ENCODE peak calls at places on chromosome 18, in eight cellular contexts. V is skeletal muscle cell, P is pancreas, B is esophagus squamous epithelium, M is GM23338, O is iPS DF 6.9, Z is hepatocyte, D is tibial artery. C is an unnamed sample.

GRCh38 chr18:37341016-37341415 is 224.6 kb downstream of the CELF4 start:
- DNase-seq in M (no peak), D (no peak), B (no peak), P (no peak), Z (no peak), O (no peak), V (no peak), C (no peak)

GRCh38 chr18:79606621-79607331 is 72.8 kb upstream of the CTDP1 start:
- DNase-seq in D (peak; percentile 52), V (no peak), P (peak; percentile 12), O (no peak), M (no peak), B (no peak), Z (no peak), C (no peak)

GRCh38 chr18:24429188-24429587 is 2.7 kb downstream of the IMPACT start:
- DNase-seq in P (no peak), B (no peak), M (no peak), O (no peak), Z (no peak), D (no peak), V (no peak), C (no peak)

GRCh38 chr18:2881088-2881487 is 34.3 kb downstream of the EMILIN2 start:
- DNase-seq in Z (no peak), P (no peak), D (no peak), V (no peak), M (no peak), O (no peak), B (no peak), C (no peak)

GRCh38 chr18:78905334-78905733 is 74.3 kb upstream of the SALL3 start:
- DNase-seq in B (no peak), D (no peak), V (no peak), P (no peak), M (no peak), Z (no peak), O (no peak), C (no peak)

GRCh38 chr18:67417864-67418523 is 98.5 kb downstream of the DSEL start:
- DNase-seq in B (no peak), V (no peak), P (no peak), Z (peak; percentile 13), D (no peak), O (no peak), M (no peak), C (no peak)

GRCh38 chr18:25279133-25279532 is 72.8 kb downstream of the ZNF521 start:
- DNase-seq in P (no peak), M (no peak), Z (no peak), V (no peak), O (no peak), D (no peak), B (no peak), C (no peak)

GRCh38 chr18:22723221-22723620 is 209.9 kb upstream of the RBBP8 start:
- DNase-seq in D (no peak), O (no peak), Z (no peak), B (no peak), P (no peak), M (no peak), V (no peak), C (no peak)

GRCh38 chr18:79394438-79395307 is 1.1 kb upstream of the NFATC1 start:
- DNase-seq in M (no peak), D (peak; percentile 81), B (no peak), Z (peak; percentile 64), P (no peak), V (no peak), O (no peak), C (no peak)

GRCh38 chr18:68299906-68300305 is 415.0 kb downstream of the TMX3 start:
- DNase-seq in Z (no peak), B (no peak), V (no peak), O (no peak), D (no peak), P (no peak), M (no peak), C (no peak)

GRCh38 chr18:9649164-9649540 is 34.8 kb upstream of the PPP4R1 start:
- DNase-seq in B (no peak), M (no peak), Z (no peak), D (no peak), P (no peak), O (no peak), V (no peak), C (no peak)

GRCh38 chr18:22872894-22873537 is 60.1 kb upstream of the RBBP8 start:
- DNase-seq in O (no peak), Z (peak; percentile 27), M (no peak), P (no peak), V (no peak), D (no peak), B (no peak), C (no peak)

GRCh38 chr18:74242451-74243096 is 49.2 kb downstream of the CYB5A start:
- DNase-seq in P (no peak), V (no peak), Z (peak; percentile 41), O (no peak), D (no peak), B (no peak), M (peak; percentile 20), C (no peak)

GRCh38 chr18:73848656-73849055 is 299.0 kb downstream of the FBXO15 start:
- DNase-seq in Z (no peak), V (peak; percentile 80), B (no peak), M (no peak), D (no peak), O (no peak), P (no peak), C (no peak)

GRCh38 chr18:72427721-72428120 is 116.4 kb downstream of the CBLN2 start:
- DNase-seq in V (no peak), M (no peak), B (no peak), D (no peak), P (no peak), Z (no peak), O (no peak), C (no peak)

GRCh38 chr18:50656841-50657470 is 97.1 kb downstream of the MAPK4 start:
- DNase-seq in B (no peak), V (no peak), D (no peak), P (no peak), O (no peak), M (no peak), Z (no peak), C (no peak)

GRCh38 chr18:45324489-45325111 is 290.7 kb upstream of the SLC14A2 start:
- DNase-seq in D (peak; percentile 92), B (no peak), O (no peak), V (peak; percentile 84), M (peak; percentile 38), Z (peak; percentile 46), P (no peak), C (no peak)

GRCh38 chr18:75167759-75168211 is 41.2 kb downstream of the PTGR3 start:
- DNase-seq in V (no peak), D (no peak), M (no peak), P (no peak), O (no peak), Z (no peak), B (no peak), C (peak; percentile 36)

GRCh38 chr18:12703714-12704113 is 872 bp downstream of the PSMG2 start:
- DNase-seq in P (no peak), O (no peak), B (no peak), Z (peak; percentile 7), M (peak; percentile 30), D (no peak), V (peak; percentile 9), C (no peak)

GRCh38 chr18:3012306-3012919 is 531 bp downstream of the LPIN2 start:
- DNase-seq in D (peak; percentile 80), Z (peak; percentile 70), P (no peak), M (peak; percentile 67), B (no peak), V (no peak), O (no peak), C (peak; percentile 54)

GRCh38 chr18:75173758-75174157 is 35.2 kb downstream of the PTGR3 start:
- DNase-seq in P (no peak), V (no peak), B (no peak), M (no peak), Z (no peak), D (no peak), O (no peak), C (no peak)

GRCh38 chr18:73408434-73408833 is 540.6 kb upstream of the NETO1 start:
- DNase-seq in O (no peak), P (no peak), B (no peak), V (no peak), Z (no peak), M (peak; percentile 44), D (no peak), C (no peak)

GRCh38 chr18:9683418-9684396 is 24.4 kb upstream of the RAB31 start:
- DNase-seq in Z (no peak), V (peak; percentile 43), D (peak; percentile 73), M (peak; percentile 23), B (no peak), P (no peak), O (no peak), C (no peak)

GRCh38 chr18:62688743-62689317 is 26.5 kb upstream of the PHLPP1 start:
- DNase-seq in O (no peak), M (no peak), B (no peak), Z (no peak), V (no peak), P (no peak), D (no peak), C (no peak)

GRCh38 chr18:62693659-62694058 is 21.7 kb upstream of the PHLPP1 start:
- DNase-seq in O (no peak), M (no peak), Z (no peak), D (no peak), P (no peak), V (no peak), B (no peak), C (no peak)

DNA sequence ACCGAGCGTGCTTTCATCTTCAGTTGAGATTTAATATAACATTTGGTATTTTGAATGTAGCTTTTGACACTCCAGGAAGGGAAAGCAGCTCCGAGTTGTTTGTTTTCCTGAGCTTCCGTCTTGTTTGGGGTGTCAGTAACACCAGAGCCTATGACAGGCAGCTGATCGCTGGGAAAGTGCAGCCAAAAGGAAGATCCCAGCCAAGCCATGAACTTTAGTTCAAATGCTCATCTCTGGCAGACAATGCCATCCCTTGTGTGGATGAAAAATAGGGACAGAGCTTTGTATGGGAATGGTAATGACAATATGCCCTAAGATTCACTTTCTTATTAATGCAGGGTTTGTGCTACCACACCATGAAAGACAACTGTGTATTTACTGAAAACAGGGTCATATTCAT is 24.9 kb upstream of the PHLPP1 start:
- DNase-seq in Z (no peak), D (no peak), P (no peak), O (no peak), B (no peak), M (no peak), V (no peak), C (no peak)
- H3K4me3 ChIP-seq in Z (no peak overlapping the region), D (no peak overlapping the region), P (no peak overlapping the region), O (no peak overlapping the region), B (no peak overlapping the region), M (no peak overlapping the region), V (no peak overlapping the region), C (no peak overlapping the region)

GRCh38 chr18:48932462-48932818 is 18.3 kb downstream of the SMAD7 start:
- DNase-seq in B (no peak), D (peak; percentile 64), M (no peak), P (no peak), Z (no peak), V (no peak), O (no peak), C (no peak)
- H3K4me3 ChIP-seq in B (peak overlapping the region; percentile 5), D (peak overlapping the region; percentile 37), M (peak overlapping the region; percentile 17), P (no peak overlapping the region), Z (no peak overlapping the region), V (no peak overlapping the region), O (no peak overlapping the region), C (no peak overlapping the region)

GRCh38 chr18:55420977-55421611 is 166.9 kb downstream of the TCF4 start:
- DNase-seq in Z (no peak), B (no peak), M (no peak), P (no peak), D (no peak), O (no peak), V (no peak), C (no peak)
- H3K4me3 ChIP-seq in Z (peak overlapping the region; percentile 5), B (peak overlapping the region; percentile 36), M (peak overlapping the region; percentile 17), P (peak overlapping the region; percentile 20), D (no peak overlapping the region), O (no peak overlapping the region), V (peak overlapping the region; percentile 4), C (no peak overlapping the region)

GRCh38 chr18:70430501-70431173 is 141.8 kb downstream of the SOCS6 start:
- DNase-seq in P (no peak), M (no peak), Z (no peak), V (no peak), B (no peak), O (no peak), D (no peak), C (no peak)
- H3K4me3 ChIP-seq in P (no peak overlapping the region), M (no peak overlapping the region), Z (no peak overlapping the region), V (no peak overlapping the region), B (no peak overlapping the region), O (no peak overlapping the region), D (no peak overlapping the region), C (no peak overlapping the region)